ENCODE peak calls at places on chromosome 10, in four cellular contexts. G is A549, E is psoas muscle, I is neural progenitor cell. F is an unnamed sample. For H3K4me1, the result is how much of the 10 kb centered on the place peaks cover.

GRCh38 chr10:69948261-69948660 is 104.4 kb upstream of the MACROH2A2 start:
- DNase-seq in G (no peak), E (no peak), I (no peak), F (no peak)

GRCh38 chr10:17227367-17228080 is 517 bp upstream of the VIM start:
- DNase-seq in G (no peak), E (no peak), I (no peak), F (no peak)

GRCh38 chr10:987635-987905 is 664 bp upstream of the GTPBP4 start:
- DNase-seq in G (no peak), E (no peak), I (peak), F (no peak)

GRCh38 chr10:69348824-69349541 is 67.7 kb downstream of the TACR2 start:
- DNase-seq in G (peak), E (peak), I (no peak), F (peak)

GRCh38 chr10:43398939-43399871 is 9.8 kb downstream of the HNRNPF start:
- DNase-seq in G (no peak), E (no peak), I (no peak), F (no peak)

GRCh38 chr10:47159361-47160228 is 140.4 kb upstream of the GDF10 start:
- DNase-seq in G (no peak), E (no peak), I (no peak), F (peak)

GRCh38 chr10:21694646-21695045 is 160.6 kb downstream of the MLLT10 start:
- DNase-seq in G (no peak), E (no peak), I (no peak), F (no peak)

GRCh38 chr10:110843031-110843430 is 28.7 kb upstream of the PDCD4 start:
- DNase-seq in G (no peak), E (no peak), I (no peak), F (no peak)

GRCh38 chr10:112959207-112959838 is 9.3 kb downstream of the TCF7L2 start:
- DNase-seq in G (no peak), E (no peak), I (peak), F (no peak)

GRCh38 chr10:101783736-101784118 is 481 bp upstream of the NPM3 start:
- DNase-seq in G (no peak), E (no peak), I (peak), F (no peak)

GRCh38 chr10:72081772-72082590 is 6.4 kb downstream of the SPOCK2 start:
- DNase-seq in G (no peak), E (no peak), I (no peak), F (no peak)

GRCh38 chr10:5589071-5589962 is 64.6 kb downstream of the CALML3 start:
- DNase-seq in G (no peak), E (no peak), I (no peak), F (no peak)

GRCh38 chr10:87918254-87918859 is 54.9 kb downstream of the PTEN start:
- DNase-seq in G (no peak), E (no peak), I (no peak), F (no peak)

GRCh38 chr10:77967611-77968022 is 41.1 kb upstream of the DLG5 start:
- DNase-seq in G (no peak), E (no peak), I (peak), F (no peak)

GRCh38 chr10:58932126-58932525 is 244.3 kb upstream of the PHYHIPL start:
- DNase-seq in G (no peak), E (no peak), I (no peak), F (no peak)

GRCh38 chr10:79463578-79464496 is 18.4 kb upstream of the ZCCHC24 start:
- DNase-seq in G (no peak), E (peak), I (no peak), F (no peak)

GRCh38 chr10:129598413-129598812 is 131.4 kb downstream of the MGMT start:
- DNase-seq in G (no peak), E (no peak), I (no peak), F (no peak)

GRCh38 chr10:31074357-31075065 is 42.8 kb upstream of the ZNF438 start:
- DNase-seq in G (no peak), E (no peak), I (no peak), F (no peak)

GRCh38 chr10:119669331-119669730 is 18.2 kb downstream of the BAG3 start:
- DNase-seq in G (no peak), E (no peak), I (no peak), F (no peak)

GRCh38 chr10:119669975-119670640 is 18.9 kb downstream of the BAG3 start:
- DNase-seq in G (no peak), E (peak), I (no peak), F (no peak)

GRCh38 chr10:119667562-119668328 is 16.6 kb downstream of the BAG3 start:
- DNase-seq in G (peak), E (peak), I (peak), F (peak)

GRCh38 chr10:119666709-119667004 is 15.5 kb downstream of the BAG3 start:
- DNase-seq in G (no peak), E (no peak), I (no peak), F (no peak)

DNA sequence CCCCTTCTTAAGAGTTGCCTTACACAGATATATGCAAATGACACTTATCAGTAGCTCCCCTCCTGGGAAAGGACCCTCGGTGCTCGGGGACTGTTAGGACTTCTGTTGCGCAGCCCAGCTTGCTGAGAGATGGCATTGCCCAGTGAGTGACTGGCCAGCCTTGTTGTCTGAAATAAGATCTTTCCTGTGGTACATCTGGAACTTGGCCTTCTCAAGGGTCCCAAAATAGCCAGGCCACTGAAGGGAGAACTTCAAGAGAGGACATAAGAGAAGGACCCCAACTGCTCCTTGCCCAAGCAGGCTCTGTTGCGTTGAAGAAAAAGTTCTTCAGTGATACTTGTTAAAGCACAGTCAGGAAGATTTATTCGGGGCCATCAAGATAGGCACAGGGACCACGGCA is 17.3 kb downstream of the BAG3 start:
- DNase-seq in G (no peak), E (peak), I (no peak), F (no peak)
- H3K4me1 ChIP-seq in G (half or more), E (half or more), I (under half), F (under half)

DNA sequence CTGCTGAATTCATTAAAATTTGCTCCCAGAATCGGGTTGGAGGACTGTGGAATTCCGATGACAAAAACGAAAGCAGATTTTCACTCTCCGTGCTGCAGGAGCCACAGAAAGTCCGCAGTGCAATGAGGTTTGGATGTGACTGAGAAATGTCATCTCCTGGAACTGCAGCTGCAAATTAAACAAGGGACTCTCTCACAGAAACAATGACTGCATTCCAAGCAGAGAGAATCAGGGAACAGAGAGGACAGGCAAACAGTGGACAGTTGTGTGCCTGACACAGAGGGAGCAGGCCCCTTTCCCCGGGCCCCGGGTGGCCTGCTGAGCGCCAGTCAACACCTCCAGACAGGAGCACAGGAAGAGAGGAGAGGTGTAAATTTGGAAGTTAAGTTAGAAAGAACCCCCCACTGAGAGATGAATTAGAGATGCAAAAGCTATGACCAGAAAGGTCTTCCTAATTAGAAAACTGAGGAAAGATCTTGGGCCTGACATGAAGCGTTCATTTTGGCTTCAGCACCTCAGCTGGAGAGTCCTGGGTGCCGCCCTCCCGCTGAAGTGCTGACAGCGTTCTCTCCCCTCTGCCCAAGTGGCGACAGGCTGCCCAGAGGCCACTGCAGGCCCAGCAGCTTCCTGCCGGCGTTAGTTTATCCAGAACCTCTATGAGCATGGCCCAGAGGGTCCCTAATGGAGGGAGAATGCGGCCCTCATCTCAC is 108.8 kb downstream of the C10orf90 start:
- DNase-seq in G (no peak), E (no peak), I (peak), F (no peak)
- H3K4me3 ChIP-seq in G (no peak), E (peak), I (no peak), F (no peak)

GRCh38 chr10:29243061-29243460 is 45.8 kb upstream of the LYZL1 start:
- DNase-seq in G (no peak), E (no peak), I (no peak), F (no peak)

GRCh38 chr10:29244978-29245377 is 43.9 kb upstream of the LYZL1 start:
- DNase-seq in G (no peak), E (no peak), I (no peak), F (no peak)

GRCh38 chr10:29245476-29245875 is 43.4 kb upstream of the LYZL1 start:
- DNase-seq in G (no peak), E (no peak), I (no peak), F (no peak)

GRCh38 chr10:29241925-29242324 is 46.9 kb upstream of the LYZL1 start:
- DNase-seq in G (no peak), E (no peak), I (no peak), F (no peak)

DNA sequence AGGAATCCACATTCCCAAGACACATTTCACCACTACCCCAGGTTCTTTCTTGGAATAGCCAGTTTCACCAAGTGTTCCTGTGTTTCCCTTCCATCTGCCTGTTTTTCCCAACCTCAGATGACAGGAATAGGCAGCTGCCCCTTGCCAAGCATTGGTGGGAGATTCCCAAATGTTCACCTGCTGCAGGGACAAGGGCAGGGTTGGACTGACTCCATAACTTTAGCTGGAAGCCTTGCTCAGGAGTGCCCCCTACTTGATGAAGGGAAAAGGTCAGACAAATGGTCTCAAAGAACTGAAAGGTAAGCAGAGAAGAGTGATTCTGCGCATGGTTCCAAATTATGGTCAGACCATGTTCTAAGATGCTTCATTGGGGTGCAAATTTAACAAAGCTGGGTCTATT is 45.1 kb upstream of the LYZL1 start:
- DNase-seq in G (no peak), E (no peak), I (peak), F (no peak)
- TF ChIP-seq CTCF in G (peak), E (peak), I (peak), F (no peak)

GRCh38 chr10:95711492-95711891 is 17.8 kb upstream of the TCTN3 start:
- DNase-seq in G (no peak), E (no peak), I (no peak), F (no peak)

GRCh38 chr10:95716866-95717265 is 23.1 kb upstream of the TCTN3 start:
- DNase-seq in G (no peak), E (no peak), I (no peak), F (no peak)
- H3K4me1 ChIP-seq in G (under half), E (under half), I (under half), F (under half)

GRCh38 chr10:13706604-13707003 is 119.8 kb downstream of the PRPF18 start:
- DNase-seq in G (no peak), E (no peak), I (no peak), F (no peak)

GRCh38 chr10:13709931-13710690 is 123.3 kb downstream of the PRPF18 start:
- DNase-seq in G (no peak), E (no peak), I (no peak), F (no peak)

GRCh38 chr10:13706175-13706574 is 119.4 kb downstream of the PRPF18 start:
- DNase-seq in G (no peak), E (no peak), I (peak), F (no peak)

GRCh38 chr10:13707156-13707881 is 120.6 kb downstream of the PRPF18 start:
- DNase-seq in G (peak), E (peak), I (peak), F (peak)

DNA sequence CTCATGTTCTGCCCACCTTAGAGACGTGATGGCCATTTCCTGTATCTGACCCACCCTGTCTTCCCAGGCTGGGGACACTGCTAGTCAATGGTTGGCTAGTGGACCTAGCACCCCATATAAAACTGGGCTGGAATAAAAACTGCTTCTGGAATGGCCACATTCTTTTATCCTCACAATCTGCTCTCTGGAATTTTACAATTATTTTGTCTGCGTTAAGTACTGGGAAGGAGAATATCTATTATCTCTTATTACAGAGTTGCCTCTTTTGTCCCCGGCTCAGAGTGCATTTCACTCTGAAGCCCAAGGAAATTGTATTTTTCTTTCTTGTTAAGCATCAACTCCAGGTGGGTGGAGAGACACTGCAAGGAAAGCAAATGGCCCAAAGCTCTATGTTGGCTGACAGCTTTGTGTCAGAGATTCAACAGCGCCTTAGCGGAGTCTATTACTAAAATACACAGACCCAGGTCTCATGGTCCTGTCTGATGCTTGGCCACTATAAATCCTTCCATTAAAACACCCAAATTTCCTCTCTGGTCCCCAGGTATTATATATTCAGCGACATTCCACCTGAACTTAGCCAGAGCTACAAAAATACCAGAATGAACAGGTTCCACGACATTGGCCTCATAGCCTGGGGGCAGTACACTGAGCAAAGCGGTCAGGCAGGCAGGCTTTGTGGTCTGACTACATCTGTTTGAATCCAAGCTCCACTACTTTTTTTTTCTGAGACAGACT is 121.7 kb downstream of the PRPF18 start:
- DNase-seq in G (no peak), E (no peak), I (peak), F (no peak)
- H3K4me3 ChIP-seq in G (peak), E (peak), I (peak), F (peak)

GRCh38 chr10:36788152-36788551 is 337.2 kb upstream of the ANKRD30A start:
- DNase-seq in G (no peak), E (no peak), I (no peak), F (no peak)
- TF ChIP-seq CTCF in G (no peak), E (no peak), I (no peak), F (no peak)